ENCODE peak calls at places on chromosomes 6 and 20, in four cellular contexts. S, A, Z and T are unnamed samples. For H3K27me3, the result is how much of the 10 kb centered on the place peaks cover.

GRCh38 chr20:56788041-56788670 is 159.1 kb downstream of the TFAP2C start:
- DNase-seq in S (peak), Z (peak), A (no peak), T (peak)

GRCh38 chr20:1816384-1817381 is 78.5 kb upstream of the SIRPA start:
- DNase-seq in A (peak), S (no peak), Z (peak), T (no peak)

GRCh38 chr6:16760536-16761468 is at the start of gene ATXN1:
- DNase-seq in S (peak), A (peak), Z (peak), T (peak)

GRCh38 chr6:89976141-89977020 is 82.1 kb downstream of the GJA10 start:
- DNase-seq in A (no peak), S (no peak), Z (no peak), T (no peak)

GRCh38 chr6:168051648-168052047 is 27.4 kb downstream of the FRMD1 start:
- DNase-seq in A (no peak), S (no peak), Z (no peak), T (no peak)

GRCh38 chr6:82144007-82144851 is 103.3 kb downstream of the IBTK start:
- DNase-seq in S (peak), A (no peak), Z (peak), T (peak)

GRCh38 chr6:112037783-112038216 is 16.1 kb upstream of the CCN6 start:
- DNase-seq in A (no peak), Z (peak), S (peak), T (peak)

GRCh38 chr6:36094786-36095496 is 35.4 kb upstream of the MAPK13 start:
- DNase-seq in S (peak), Z (peak), A (peak), T (peak)

GRCh38 chr6:15887491-15888461 is 224.9 kb upstream of the DTNBP1 start:
- DNase-seq in Z (no peak), A (no peak), S (no peak), T (no peak)

GRCh38 chr6:107750398-107750797 is 73.7 kb downstream of the SCML4 start:
- DNase-seq in S (no peak), A (no peak), Z (no peak), T (no peak)

GRCh38 chr20:56515657-56516381 is 8.7 kb upstream of the FAM209A start:
- DNase-seq in Z (peak), A (peak), S (no peak), T (no peak)

GRCh38 chr6:133980168-133980567 is 27.1 kb downstream of the TBPL1 start:
- DNase-seq in A (no peak), S (no peak), Z (peak), T (no peak)

GRCh38 chr6:56223995-56224394 is 23.4 kb downstream of the COL21A1 start:
- DNase-seq in A (no peak), Z (peak), S (no peak), T (peak)

GRCh38 chr6:134902074-134902861 is 47.6 kb downstream of the ALDH8A1 start:
- DNase-seq in Z (no peak), A (no peak), S (no peak), T (no peak)

GRCh38 chr20:3925899-3926638 is 36.9 kb downstream of the PANK2 start:
- DNase-seq in A (no peak), Z (no peak), S (no peak), T (no peak)

GRCh38 chr6:146990821-146991798 is 213.1 kb upstream of the STXBP5 start:
- DNase-seq in Z (peak), A (no peak), S (no peak), T (peak)

GRCh38 chr20:62303327-62304226 is 780 bp downstream of the ADRM1 start:
- DNase-seq in Z (peak), A (peak), S (peak), T (peak)

GRCh38 chr6:75376347-75377024 is 91.9 kb upstream of the TMEM30A start:
- DNase-seq in Z (peak), S (no peak), A (no peak), T (no peak)

GRCh38 chr6:159761135-159761872 is 541 bp upstream of the ACAT2 start:
- DNase-seq in S (peak), A (no peak), Z (peak), T (peak)

GRCh38 chr6:140774080-140774505 is 1358.6 kb upstream of the GJE1 start:
- DNase-seq in A (no peak), Z (peak), S (no peak), T (peak)

GRCh38 chr6:3489032-3489757 is 32.3 kb upstream of the SLC22A23 start:
- DNase-seq in S (no peak), A (no peak), Z (peak), T (no peak)

GRCh38 chr6:134675110-134676038 is 274.5 kb downstream of the ALDH8A1 start:
- DNase-seq in Z (no peak), S (no peak), A (no peak), T (no peak)

DNA sequence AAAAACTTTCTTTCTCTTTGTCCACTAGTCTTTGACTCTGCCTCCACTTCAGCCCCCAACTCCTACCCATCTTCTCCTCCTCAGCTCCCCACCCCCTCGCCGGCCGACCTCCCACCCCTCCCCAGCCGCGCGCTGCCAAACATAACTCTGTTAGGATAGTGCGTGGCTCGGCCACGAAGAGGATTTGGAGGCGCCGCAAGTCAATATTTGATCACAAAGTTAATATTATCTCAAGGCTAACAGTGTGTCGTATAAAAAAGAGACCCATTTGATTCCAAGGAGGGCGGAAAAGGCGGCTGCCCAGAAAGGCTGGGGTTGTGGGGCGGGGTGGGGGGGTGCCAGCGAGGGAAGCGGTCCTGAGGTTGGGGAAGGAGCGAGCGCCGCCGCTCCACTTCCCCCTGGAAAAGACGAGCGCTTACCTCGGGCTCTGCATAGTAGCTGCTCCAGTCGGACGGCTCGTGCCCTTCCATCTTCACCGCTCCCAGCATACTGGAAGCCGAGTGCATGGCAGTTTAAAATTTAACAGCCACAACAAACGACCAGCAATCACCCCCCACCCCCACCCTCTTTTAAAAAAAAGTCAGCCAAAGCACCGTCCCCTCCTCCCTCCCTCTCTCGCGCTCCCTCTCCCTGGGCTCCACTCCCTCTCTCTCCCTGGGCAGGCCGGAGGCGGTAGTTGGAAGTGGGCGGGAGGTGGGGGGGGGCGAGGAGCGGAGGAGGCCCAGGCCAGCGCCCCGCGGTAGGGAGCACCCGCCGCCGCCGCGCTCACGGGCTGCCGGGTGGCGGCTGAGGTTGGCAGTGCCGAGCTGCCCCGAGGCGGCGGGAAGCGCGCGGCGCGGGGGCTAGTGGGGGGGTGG is at the start of gene FOXA2:
- DNase-seq in A (no peak), S (peak), Z (peak), T (peak)
- H3K27me3 ChIP-seq in A (under half), S (half or more), Z (under half), T (half or more)

DNA sequence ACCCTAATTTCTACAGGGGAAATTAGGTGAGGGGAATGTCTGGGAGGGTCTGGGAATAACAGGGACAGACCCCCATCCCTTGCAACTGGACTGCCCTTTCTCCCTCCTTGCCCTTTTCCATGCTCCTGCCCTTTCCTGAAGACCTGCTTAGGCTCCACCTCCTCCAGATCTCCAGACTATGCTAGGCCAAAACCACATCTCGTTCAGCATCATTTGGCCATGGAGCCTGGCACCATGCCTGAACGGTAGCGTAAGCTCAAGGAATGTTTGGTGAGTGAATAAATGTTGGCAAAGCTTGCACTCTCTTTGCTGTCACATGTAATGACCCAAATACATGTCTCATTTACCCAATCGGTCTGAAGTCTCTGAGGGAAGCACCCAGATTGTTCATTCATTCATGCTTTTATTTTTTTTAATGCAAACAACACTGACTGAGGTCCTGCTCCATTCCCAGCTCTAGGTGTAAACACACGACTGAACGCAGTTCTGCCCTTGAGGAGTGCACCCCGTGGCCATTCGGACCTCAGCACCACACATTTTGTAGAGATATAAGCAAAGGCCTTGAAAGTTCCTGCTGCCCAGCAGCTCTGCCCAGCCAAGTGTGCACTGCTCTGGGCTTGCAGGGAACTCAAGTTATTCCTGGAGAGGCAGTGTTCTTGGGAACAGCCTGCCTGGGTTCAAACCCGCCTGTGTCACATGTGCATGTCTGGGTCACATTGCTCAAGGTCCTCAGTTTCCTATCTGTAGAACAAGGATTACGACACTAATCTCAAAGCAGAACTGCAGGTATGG is 1.1 kb upstream of the GRM4 start:
- DNase-seq in Z (peak), A (no peak), S (no peak), T (no peak)
- H3K27me3 ChIP-seq in Z (under half), A (under half), S (half or more), T (half or more)

GRCh38 chr20:19213946-19214490 is 1.6 kb downstream of the SLC24A3 start:
- DNase-seq in A (peak), Z (no peak), S (no peak), T (no peak)
- H3K27me3 ChIP-seq in A (under half), Z (half or more), S (under half), T (half or more)

GRCh38 chr20:36396340-36396739 is 90.2 kb downstream of the DLGAP4 start:
- DNase-seq in Z (no peak), A (no peak), S (no peak), T (no peak)

GRCh38 chr20:36396847-36397246 is 90.7 kb downstream of the DLGAP4 start:
- DNase-seq in A (no peak), S (no peak), Z (no peak), T (no peak)

GRCh38 chr20:36392989-36393388 is 86.8 kb downstream of the DLGAP4 start:
- DNase-seq in Z (no peak), S (no peak), A (no peak), T (no peak)

GRCh38 chr20:36391955-36392354 is 85.8 kb downstream of the DLGAP4 start:
- DNase-seq in A (no peak), S (no peak), Z (no peak), T (no peak)

DNA sequence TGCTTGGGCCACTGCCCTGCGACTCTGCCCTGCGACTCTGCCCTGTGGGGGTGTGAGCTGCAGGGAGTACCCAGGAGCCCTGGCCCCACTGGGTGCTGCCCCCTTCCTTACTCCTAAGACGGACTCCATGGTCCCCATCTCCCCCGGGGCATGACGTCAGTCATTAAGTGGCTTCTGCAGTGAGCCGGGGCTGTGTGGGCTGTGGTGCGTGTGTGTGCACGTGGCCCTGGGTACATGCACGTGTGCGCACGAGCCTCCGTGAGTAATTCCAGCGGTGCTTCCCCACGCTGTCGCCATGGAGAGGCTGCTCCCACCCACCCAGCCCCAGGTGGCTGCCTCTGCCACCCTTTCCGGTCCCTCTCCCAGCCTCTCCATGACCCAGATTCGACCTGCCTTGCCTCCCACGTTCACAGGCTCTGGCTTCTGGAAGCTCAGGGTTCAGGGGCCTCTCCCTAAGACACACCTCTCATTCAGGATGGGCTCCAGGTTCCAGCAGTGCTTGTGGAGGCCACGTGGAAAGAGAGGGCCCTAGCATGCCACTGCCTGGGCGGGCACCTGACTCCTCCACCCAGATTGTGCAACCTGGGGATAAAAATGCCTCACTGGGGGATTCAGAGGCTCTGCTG is 88.3 kb downstream of the DLGAP4 start:
- DNase-seq in S (no peak), A (no peak), Z (no peak), T (no peak)
- H3K27me3 ChIP-seq in S (under half), A (under half), Z (under half), T (under half)

GRCh38 chr6:39268721-39269120 is 39.4 kb upstream of the KCNK5 start:
- DNase-seq in A (no peak), Z (no peak), S (no peak), T (no peak)
- H3K27me3 ChIP-seq in A (under half), Z (under half), S (under half), T (under half)